ENCODE peak calls at places on chromosome 19, in seven cellular contexts. K is GM23338, J is GM19239, W is NCI-H1694 treated with DMSO at 0.1 percent for 48 hours, U is neural progenitor cell, O is T1000, N is NCI-H1417. L is an unnamed sample.

GRCh38 chr19:49812452-49812996 is 568 bp downstream of the FUZ start:
- DNase-seq in O (no peak), U (peak), W (no peak), N (no peak), J (no peak), K (no peak), L (no peak)

GRCh38 chr19:33688657-33688992 is 66.9 kb downstream of the CHST8 start:
- DNase-seq in U (no peak), J (no peak), N (no peak), K (no peak), W (no peak), O (no peak), L (no peak)

GRCh38 chr19:18438331-18439024 is 545 bp upstream of the ISYNA1 start:
- DNase-seq in N (no peak), U (peak), K (peak), J (no peak), O (no peak), W (no peak), L (no peak)

GRCh38 chr19:48480151-48480475 is 10.9 kb downstream of the CYTH2 start:
- DNase-seq in K (peak), J (no peak), W (no peak), N (no peak), U (no peak), O (no peak), L (no peak)

GRCh38 chr19:2246801-2247361 is 2.2 kb upstream of the AMH start:
- DNase-seq in W (no peak), N (peak), U (no peak), J (no peak), K (no peak), O (no peak), L (no peak)

GRCh38 chr19:35000647-35001501 is 751 bp downstream of the GRAMD1A start:
- DNase-seq in O (no peak), W (peak), J (peak), U (peak), K (peak), N (peak), L (peak)

GRCh38 chr19:3302755-3303154 is 63.6 kb upstream of the NFIC start:
- DNase-seq in N (no peak), K (peak), W (no peak), U (no peak), O (no peak), J (no peak), L (peak)

GRCh38 chr19:41924151-41925145 is 3.8 kb downstream of the ERFL start:
- DNase-seq in J (no peak), O (no peak), U (no peak), N (peak), K (peak), W (no peak), L (no peak)

GRCh38 chr19:51002542-51003311 is 1.3 kb upstream of the KLK8 start:
- DNase-seq in J (no peak), U (peak), O (no peak), W (no peak), N (no peak), K (peak), L (no peak)

GRCh38 chr19:10402441-10403038 is 802 bp downstream of the CDC37 start:
- DNase-seq in N (peak), J (no peak), U (peak), K (peak), W (no peak), O (no peak), L (no peak)

GRCh38 chr19:37725181-37725580 is 5.6 kb upstream of the ZNF607 start:
- DNase-seq in W (no peak), N (no peak), J (no peak), U (no peak), K (no peak), O (no peak), L (no peak)

GRCh38 chr19:57559008-57559403 is 657 bp downstream of the ZNF550 start:
- DNase-seq in K (peak), O (no peak), N (peak), U (peak), J (no peak), W (no peak), L (peak)

GRCh38 chr19:39996218-39996810 is 546 bp upstream of the ZNF546 start:
- DNase-seq in U (no peak), J (peak), N (no peak), O (no peak), K (no peak), W (peak), L (peak)

GRCh38 chr19:53394522-53394973 is 401 bp upstream of the ZNF765 start:
- DNase-seq in O (peak), N (peak), J (no peak), K (peak), U (peak), W (no peak), L (no peak)

GRCh38 chr19:7677664-7678311 is 898 bp downstream of the MCEMP1 start:
- DNase-seq in O (no peak), U (no peak), K (no peak), J (no peak), N (no peak), W (no peak), L (no peak)

GRCh38 chr19:33197591-33198000 is 3.5 kb downstream of the LRP3 start:
- DNase-seq in U (no peak), K (no peak), J (no peak), W (no peak), O (no peak), N (no peak), L (no peak)

GRCh38 chr19:44623080-44623479 is 9.7 kb downstream of the IGSF23 start:
- DNase-seq in N (no peak), J (no peak), K (no peak), O (no peak), W (no peak), U (no peak), L (no peak)

GRCh38 chr19:19418548-19419260 is 13.2 kb downstream of the GATAD2A start:
- DNase-seq in U (no peak), N (no peak), K (no peak), W (no peak), O (no peak), J (no peak), L (no peak)

GRCh38 chr19:2627855-2628254 is 74.6 kb downstream of the GNG7 start:
- DNase-seq in U (no peak), K (no peak), W (no peak), N (no peak), J (no peak), O (peak), L (no peak)

GRCh38 chr19:13764821-13765394 is 586 bp downstream of the MRI1 start:
- DNase-seq in O (no peak), K (peak), J (peak), N (peak), U (peak), W (no peak), L (no peak)

GRCh38 chr19:18020212-18021067 is 12.5 kb downstream of the ARRDC2 start:
- DNase-seq in N (no peak), U (no peak), K (no peak), O (no peak), J (no peak), W (no peak), L (no peak)

GRCh38 chr19:39007096-39007495 is 25.3 kb downstream of the FBXO27 start:
- DNase-seq in N (peak), U (no peak), J (no peak), K (peak), W (no peak), O (no peak), L (no peak)

GRCh38 chr19:1864480-1865171 is 1.2 kb upstream of the KLF16 start:
- DNase-seq in O (peak), J (peak), W (no peak), K (peak), N (peak), U (peak), L (peak)

GRCh38 chr19:33325920-33326319 is 23.6 kb upstream of the CEBPA start:
- DNase-seq in N (no peak), W (no peak), J (no peak), K (no peak), U (no peak), O (no peak), L (peak)

GRCh38 chr19:35015576-35016351 is 14.5 kb upstream of the SCN1B start:
- DNase-seq in U (no peak), N (no peak), O (no peak), W (no peak), J (no peak), K (no peak), L (no peak)

L was measured in NCI-H2171 treated with DMSO at 0.1 percent for 48 hours.